ENCODE peak calls at places on chromosomes 16 and 17, in ten cellular contexts. B, R, F, O, A, H, D, W, K and T are unnamed samples.

GRCh38 chr17:12709063-12709462 is 43.4 kb downstream of the MYOCD start:
- DNase-seq in A (no peak), O (no peak), F (no peak), W (no peak), H (no peak), R (no peak), D (no peak), B (no peak), K (no peak), T (no peak)

GRCh38 chr17:6352016-6352415 is 82.9 kb downstream of the AIPL1 start:
- DNase-seq in B (no peak), W (no peak), R (peak), A (peak), K (no peak), O (no peak), D (no peak), F (no peak), H (no peak), T (no peak)

GRCh38 chr17:16083223-16083622 is 83.6 kb downstream of the TTC19 start:
- DNase-seq in R (no peak), K (no peak), A (no peak), D (no peak), O (no peak), F (no peak), H (no peak), B (no peak), W (no peak), T (no peak)

GRCh38 chr17:31266042-31266441 is 31.0 kb downstream of the OMG start:
- DNase-seq in B (no peak), D (no peak), H (no peak), F (no peak), O (no peak), A (no peak), K (no peak), R (no peak), W (peak), T (no peak)

GRCh38 chr17:28097901-28098300 is 55.4 kb downstream of the NLK start:
- DNase-seq in H (no peak), O (no peak), W (no peak), K (no peak), F (no peak), D (no peak), A (no peak), R (no peak), B (no peak), T (no peak)

GRCh38 chr16:65377131-65377649 is 255.3 kb upstream of the CDH11 start:
- DNase-seq in B (no peak), W (peak), O (no peak), R (no peak), D (no peak), F (no peak), H (no peak), A (no peak), K (no peak), T (no peak)

GRCh38 chr16:89727406-89728120 is 6.2 kb downstream of the ZNF276 start:
- DNase-seq in K (no peak), R (peak), D (no peak), F (no peak), B (no peak), A (no peak), O (no peak), W (no peak), H (no peak), T (no peak)

GRCh38 chr16:84042879-84043485 is 387 bp upstream of the SLC38A8 start:
- DNase-seq in F (no peak), A (no peak), B (no peak), W (no peak), R (peak), D (peak), K (no peak), O (no peak), H (no peak), T (no peak)

GRCh38 chr17:48045270-48046001 is 2.7 kb upstream of the NFE2L1 start:
- DNase-seq in F (no peak), K (no peak), R (no peak), O (no peak), A (no peak), B (no peak), D (no peak), H (no peak), W (peak), T (no peak)

GRCh38 chr17:49029841-49030240 is 32.7 kb downstream of the IGF2BP1 start:
- DNase-seq in B (no peak), K (no peak), H (no peak), A (no peak), R (no peak), O (no peak), D (no peak), W (no peak), F (no peak), T (no peak)

GRCh38 chr17:69540356-69540755 is 125.9 kb downstream of the MAP2K6 start:
- DNase-seq in D (no peak), R (no peak), F (no peak), K (no peak), H (no peak), O (no peak), B (no peak), W (no peak), A (no peak), T (no peak)

GRCh38 chr17:39812466-39812865 is 51.6 kb downstream of the IKZF3 start:
- DNase-seq in K (no peak), B (no peak), H (no peak), R (no peak), A (no peak), W (no peak), F (no peak), D (no peak), O (no peak), T (no peak)

GRCh38 chr16:56422896-56423441 is 2.4 kb downstream of the AMFR start:
- DNase-seq in W (no peak), O (no peak), K (no peak), A (no peak), F (no peak), D (no peak), H (no peak), R (no peak), B (no peak), T (no peak)

GRCh38 chr16:2063861-2064260 is 16.1 kb downstream of the TSC2 start:
- DNase-seq in R (no peak), A (no peak), D (no peak), K (no peak), W (no peak), B (no peak), O (no peak), H (no peak), F (no peak), T (no peak)

GRCh38 chr17:1158879-1159278 is 20.9 kb downstream of the ABR start:
- DNase-seq in A (no peak), R (no peak), F (no peak), D (no peak), W (no peak), O (no peak), K (no peak), B (no peak), H (no peak), T (no peak)

GRCh38 chr17:76672270-76672851 is 28.8 kb upstream of the ST6GALNAC1 start:
- DNase-seq in F (no peak), W (peak), H (no peak), B (no peak), R (no peak), K (no peak), A (no peak), O (no peak), D (no peak), T (no peak)

GRCh38 chr16:57791903-57792461 is 10.3 kb downstream of the KIFC3 start:
- DNase-seq in K (no peak), B (no peak), A (no peak), D (no peak), O (no peak), F (no peak), H (no peak), R (no peak), W (peak), T (no peak)

GRCh38 chr17:45111838-45112237 is 20.5 kb downstream of the PLCD3 start:
- DNase-seq in K (no peak), B (no peak), D (no peak), A (no peak), W (no peak), R (no peak), O (no peak), F (no peak), H (no peak), T (no peak)

GRCh38 chr16:70782237-70782636 is 18.7 kb downstream of the VAC14 start:
- DNase-seq in O (no peak), B (no peak), D (no peak), H (no peak), F (no peak), W (no peak), R (no peak), K (no peak), A (no peak), T (no peak)

GRCh38 chr17:42578282-42578869 is 847 bp upstream of the PSMC3IP start:
- DNase-seq in F (peak), D (peak), R (peak), W (peak), H (peak), B (no peak), A (peak), O (peak), K (peak), T (peak)

GRCh38 chr16:11955713-11956123 is 9.3 kb upstream of the TNFRSF17 start:
- DNase-seq in W (peak), O (peak), F (no peak), D (no peak), A (no peak), R (no peak), B (no peak), H (no peak), K (no peak), T (peak)

GRCh38 chr17:410674-411401 is 58.2 kb upstream of the RPH3AL start:
- DNase-seq in W (peak), B (no peak), O (no peak), R (no peak), A (no peak), K (no peak), D (no peak), F (no peak), H (peak), T (no peak)

GRCh38 chr16:48384982-48385271 is 286 bp downstream of the SIAH1 start:
- DNase-seq in K (no peak), R (no peak), A (no peak), W (no peak), D (no peak), B (no peak), F (peak), O (no peak), H (no peak), T (no peak)

GRCh38 chr17:1471931-1472727 is 16.1 kb upstream of the CRK start:
- DNase-seq in F (no peak), K (no peak), B (no peak), D (no peak), H (no peak), A (no peak), R (peak), W (no peak), O (no peak), T (no peak)

GRCh38 chr16:11207646-11208045 is 48.4 kb downstream of the SOCS1 start:
- DNase-seq in H (no peak), K (no peak), F (no peak), R (no peak), D (no peak), A (no peak), B (no peak), O (no peak), W (no peak), T (no peak)

GRCh38 chr17:1769826-1770477 is 8.1 kb downstream of the SERPINF1 start:
- DNase-seq in B (no peak), R (peak), K (no peak), F (peak), H (no peak), A (no peak), D (no peak), O (no peak), W (no peak), T (no peak)

GRCh38 chr16:67017810-67018488 is 11.0 kb upstream of the CBFB start:
- DNase-seq in F (no peak), W (peak), K (peak), O (no peak), R (peak), B (peak), A (peak), D (peak), H (peak), T (peak)

GRCh38 chr16:72879846-72880245 is 168.1 kb downstream of the ZFHX3 start:
- DNase-seq in O (no peak), F (no peak), W (no peak), D (no peak), K (no peak), R (no peak), H (no peak), A (no peak), B (no peak), T (no peak)